ENCODE peak calls at places on chromosomes 13 and 19, in four cellular contexts. One of them, this sample, is unnamed.

GRCh38 chr13:45063261-45063870 is 56.9 kb upstream of the GTF2F2 start:
- DNase-seq in NCI-H1105: no peak
- DNase-seq in hepatic stellate cell: no peak
- DNase-seq in K562: no peak
- DNase-seq in this sample: no peak

GRCh38 chr19:869245-870177 is 10.0 kb downstream of the CFD start:
- DNase-seq in hepatic stellate cell: peak
- DNase-seq in K562: no peak
- DNase-seq in NCI-H1105: no peak
- DNase-seq in this sample: no peak

GRCh38 chr19:56091066-56091490 is 30.0 kb downstream of the ZNF787 start:
- DNase-seq in NCI-H1105: no peak
- DNase-seq in hepatic stellate cell: no peak
- DNase-seq in K562: no peak
- DNase-seq in this sample: no peak

GRCh38 chr13:85347251-85347650 is 452.0 kb downstream of the SLITRK6 start:
- DNase-seq in NCI-H1105: no peak
- DNase-seq in K562: no peak
- DNase-seq in hepatic stellate cell: peak
- DNase-seq in this sample: no peak

GRCh38 chr13:79405501-79405830 is 589 bp downstream of the RBM26 start:
- DNase-seq in K562: no peak
- DNase-seq in NCI-H1105: no peak
- DNase-seq in hepatic stellate cell: no peak
- DNase-seq in this sample: no peak

GRCh38 chr13:33261426-33262068 is 24.0 kb downstream of the STARD13 start:
- DNase-seq in NCI-H1105: no peak
- DNase-seq in hepatic stellate cell: no peak
- DNase-seq in K562: no peak
- DNase-seq in this sample: no peak

GRCh38 chr13:98471895-98472294 is 105.0 kb downstream of the STK24 start:
- DNase-seq in NCI-H1105: no peak
- DNase-seq in hepatic stellate cell: no peak
- DNase-seq in K562: no peak
- DNase-seq in this sample: no peak

GRCh38 chr19:33796164-33797100 is at the start of gene KCTD15:
- DNase-seq in NCI-H1105: peak
- DNase-seq in hepatic stellate cell: peak
- DNase-seq in K562: peak
- DNase-seq in this sample: no peak

GRCh38 chr19:6732803-6733337 is 4.5 kb downstream of the GPR108 start:
- DNase-seq in NCI-H1105: no peak
- DNase-seq in K562: no peak
- DNase-seq in hepatic stellate cell: no peak
- DNase-seq in this sample: no peak

GRCh38 chr19:10259162-10259905 is 7.3 kb downstream of the MRPL4 start:
- DNase-seq in NCI-H1105: peak
- DNase-seq in hepatic stellate cell: peak
- DNase-seq in K562: peak
- DNase-seq in this sample: peak

GRCh38 chr13:82879921-82880320 is 1002.4 kb downstream of the SLITRK1 start:
- DNase-seq in K562: no peak
- DNase-seq in NCI-H1105: no peak
- DNase-seq in hepatic stellate cell: no peak
- DNase-seq in this sample: no peak

GRCh38 chr19:932647-933552 is 7.1 kb downstream of the ARID3A start:
- DNase-seq in NCI-H1105: no peak
- DNase-seq in hepatic stellate cell: peak
- DNase-seq in K562: no peak
- DNase-seq in this sample: no peak

GRCh38 chr13:20939662-20940061 is 37.1 kb upstream of the XPO4 start:
- DNase-seq in NCI-H1105: no peak
- DNase-seq in hepatic stellate cell: no peak
- DNase-seq in K562: no peak
- DNase-seq in this sample: no peak

GRCh38 chr19:19546751-19547162 is 8.7 kb downstream of the CILP2 start:
- DNase-seq in NCI-H1105: no peak
- DNase-seq in hepatic stellate cell: no peak
- DNase-seq in K562: no peak
- DNase-seq in this sample: no peak

GRCh38 chr13:113876341-113877148 is 12.7 kb upstream of the GAS6 start:
- DNase-seq in hepatic stellate cell: no peak
- DNase-seq in K562: no peak
- DNase-seq in NCI-H1105: no peak
- DNase-seq in this sample: no peak

GRCh38 chr19:45117167-45117594 is 24.2 kb downstream of the PPP1R37 start:
- DNase-seq in K562: peak
- DNase-seq in NCI-H1105: no peak
- DNase-seq in hepatic stellate cell: no peak
- DNase-seq in this sample: peak

GRCh38 chr19:47885067-47885463 is 1.1 kb downstream of the SULT2A1 start:
- DNase-seq in NCI-H1105: no peak
- DNase-seq in hepatic stellate cell: no peak
- DNase-seq in K562: no peak
- DNase-seq in this sample: no peak

GRCh38 chr13:109209526-109209925 is 576.9 kb downstream of the IRS2 start:
- DNase-seq in NCI-H1105: no peak
- DNase-seq in K562: no peak
- DNase-seq in hepatic stellate cell: no peak
- DNase-seq in this sample: no peak

GRCh38 chr19:4264812-4265211 is 14.3 kb upstream of the SHD start:
- DNase-seq in NCI-H1105: no peak
- DNase-seq in K562: no peak
- DNase-seq in hepatic stellate cell: no peak
- DNase-seq in this sample: no peak

GRCh38 chr19:10516671-10517286 is 468 bp downstream of the S1PR5 start:
- DNase-seq in hepatic stellate cell: peak
- DNase-seq in K562: no peak
- DNase-seq in NCI-H1105: no peak
- DNase-seq in this sample: no peak

GRCh38 chr13:41658057-41658642 is 200.8 kb downstream of the RGCC start:
- DNase-seq in K562: no peak
- DNase-seq in NCI-H1105: no peak
- DNase-seq in hepatic stellate cell: peak
- DNase-seq in this sample: no peak

GRCh38 chr13:78404961-78405360 is 198.4 kb downstream of the POU4F1 start:
- DNase-seq in NCI-H1105: no peak
- DNase-seq in K562: no peak
- DNase-seq in hepatic stellate cell: no peak
- DNase-seq in this sample: no peak

GRCh38 chr19:6790194-6791128 is 18.0 kb downstream of the VAV1 start:
- DNase-seq in NCI-H1105: no peak
- DNase-seq in hepatic stellate cell: no peak
- DNase-seq in K562: no peak
- DNase-seq in this sample: no peak

GRCh38 chr13:45851171-45851889 is at the start of gene SIAH3:
- DNase-seq in NCI-H1105: no peak
- DNase-seq in K562: no peak
- DNase-seq in hepatic stellate cell: no peak
- DNase-seq in this sample: peak

GRCh38 chr19:35154535-35155406 is at the start of gene FXYD5:
- DNase-seq in NCI-H1105: peak
- DNase-seq in K562: peak
- DNase-seq in hepatic stellate cell: peak
- DNase-seq in this sample: peak

GRCh38 chr13:113644800-113645199 is 13.2 kb downstream of the ATP4B start:
- DNase-seq in NCI-H1105: no peak
- DNase-seq in hepatic stellate cell: no peak
- DNase-seq in K562: no peak
- DNase-seq in this sample: no peak

GRCh38 chr13:44816701-44817684 is 172.3 kb downstream of the NUFIP1 start:
- DNase-seq in NCI-H1105: no peak
- DNase-seq in hepatic stellate cell: peak
- DNase-seq in K562: no peak
- DNase-seq in this sample: no peak

GRCh38 chr19:47820410-47820809 is 1.3 kb upstream of the CRX start:
- DNase-seq in K562: no peak
- DNase-seq in hepatic stellate cell: no peak
- DNase-seq in NCI-H1105: no peak
- DNase-seq in this sample: no peak

GRCh38 chr19:54426291-54426918 is 11.1 kb downstream of the TTYH1 start:
- DNase-seq in K562: peak
- DNase-seq in hepatic stellate cell: no peak
- DNase-seq in NCI-H1105: no peak
- DNase-seq in this sample: no peak

GRCh38 chr13:27820524-27821482 is 28.5 kb downstream of the GSX1 start:
- DNase-seq in K562: no peak
- DNase-seq in hepatic stellate cell: no peak
- DNase-seq in NCI-H1105: no peak
- DNase-seq in this sample: no peak

GRCh38 chr19:35454663-35455062 is 6.6 kb downstream of the FFAR2 start:
- DNase-seq in K562: no peak
- DNase-seq in hepatic stellate cell: no peak
- DNase-seq in NCI-H1105: no peak
- DNase-seq in this sample: no peak

GRCh38 chr13:110774051-110774450 is 60.6 kb downstream of the ING1 start:
- DNase-seq in K562: no peak
- DNase-seq in NCI-H1105: no peak
- DNase-seq in hepatic stellate cell: no peak
- DNase-seq in this sample: no peak

GRCh38 chr19:33438016-33438671 is 64.6 kb downstream of the CEBPG start:
- DNase-seq in hepatic stellate cell: no peak
- DNase-seq in K562: no peak
- DNase-seq in NCI-H1105: no peak
- DNase-seq in this sample: no peak

GRCh38 chr19:44623080-44623479 is 9.7 kb downstream of the IGSF23 start:
- DNase-seq in hepatic stellate cell: peak
- DNase-seq in K562: no peak
- DNase-seq in NCI-H1105: no peak
- DNase-seq in this sample: no peak

GRCh38 chr13:83221813-83222241 is 660.4 kb downstream of the SLITRK1 start:
- DNase-seq in K562: no peak
- DNase-seq in hepatic stellate cell: no peak
- DNase-seq in NCI-H1105: no peak
- DNase-seq in this sample: no peak

This sample was measured in CD4-positive, alpha-beta T cell.